ENCODE peak calls at places on chromosomes 16 and 17, in six cellular contexts. H, I, N, L, G and M are unnamed samples.

GRCh38 chr16:77273815-77274214 is 74.6 kb downstream of the SYCE1L start:
- DNase-seq in H (no peak), I (no peak), N (no peak), L (no peak), G (no peak), M (no peak)

GRCh38 chr17:77923776-77924513 is 34.6 kb upstream of the TNRC6C start:
- DNase-seq in H (no peak), I (no peak), N (no peak), L (no peak), G (no peak), M (no peak)

GRCh38 chr17:67374329-67375053 is 2.6 kb upstream of the PITPNC1 start:
- DNase-seq in H (peak; percentile 83), I (peak; percentile 81), N (peak; percentile 91), L (peak; percentile 92), G (peak; percentile 96), M (peak; percentile 50)

GRCh38 chr16:11004957-11005610 is 60.7 kb downstream of the CLEC16A start:
- DNase-seq in H (peak; percentile 81), I (no peak), N (no peak), L (no peak), G (no peak), M (no peak)

GRCh38 chr17:59154335-59154720 is 658 bp downstream of the SKA2 start:
- DNase-seq in H (peak; percentile 39), I (peak; percentile 27), N (peak; percentile 62), L (peak; percentile 37), G (peak; percentile 61), M (no peak)

GRCh38 chr16:86735727-86736126 is 157.4 kb downstream of the FOXL1 start:
- DNase-seq in H (no peak), I (no peak), N (no peak), L (no peak), G (no peak), M (no peak)

GRCh38 chr17:48322060-48322459 is 108.0 kb downstream of the SKAP1 start:
- DNase-seq in H (peak; percentile 29), I (no peak), N (peak; percentile 30), L (no peak), G (no peak), M (no peak)

GRCh38 chr17:82480345-82480744 is 21.8 kb downstream of the NARF start:
- DNase-seq in H (no peak), I (no peak), N (no peak), L (no peak), G (no peak), M (no peak)

GRCh38 chr16:65102326-65102725 is 19.5 kb downstream of the CDH11 start:
- DNase-seq in H (no peak), I (no peak), N (no peak), L (no peak), G (no peak), M (no peak)

GRCh38 chr17:59420901-59421300 is 89.4 kb downstream of the YPEL2 start:
- DNase-seq in H (no peak), I (no peak), N (no peak), L (no peak), G (no peak), M (no peak)

GRCh38 chr16:23452221-23452571 is 793 bp downstream of the COG7 start:
- DNase-seq in H (no peak), I (no peak), N (no peak), L (no peak), G (no peak), M (no peak)

GRCh38 chr17:47009759-47010594 is 30.9 kb upstream of the RPRML start:
- DNase-seq in H (no peak), I (no peak), N (no peak), L (no peak), G (no peak), M (no peak)
- TF ChIP-seq POLR2A in H (no peak), I (no peak), N (no peak), L (no peak), G (no peak), M (no peak)

GRCh38 chr16:71626018-71626857 is at the start of gene MARVELD3:
- DNase-seq in H (no peak), I (peak; percentile 58), N (no peak), L (peak; percentile 93), G (peak; percentile 91), M (peak; percentile 41)
- TF ChIP-seq POLR2A in H (no peak), I (no peak), N (no peak), L (no peak), G (peak; percentile 92), M (no peak)

GRCh38 chr16:49856741-49857330 is 924 bp upstream of the ZNF423 start:
- DNase-seq in H (peak; percentile 55), I (no peak), N (peak; percentile 78), L (peak; percentile 74), G (peak; percentile 79), M (no peak)

GRCh38 chr16:49857423-49858181 is 1.7 kb upstream of the ZNF423 start:
- DNase-seq in H (peak; percentile 11), I (no peak), N (peak; percentile 75), L (peak; percentile 56), G (peak; percentile 76), M (peak; percentile 79)

GRCh38 chr16:49855822-49856740 is at the start of gene ZNF423:
- DNase-seq in H (no peak), I (no peak), N (no peak), L (no peak), G (no peak), M (no peak)

GRCh38 chr16:49854227-49855203 is 1.4 kb downstream of the ZNF423 start:
- DNase-seq in H (no peak), I (no peak), N (no peak), L (no peak), G (no peak), M (no peak)

GRCh38 chr16:49855280-49855821 is 561 bp downstream of the ZNF423 start:
- DNase-seq in H (peak; percentile 31), I (peak; percentile 78), N (peak; percentile 69), L (peak; percentile 88), G (peak; percentile 89), M (no peak)
- TF ChIP-seq POLR2A in H (no peak), I (peak; percentile 36), N (no peak), L (no peak), G (peak; percentile 72), M (no peak)

GRCh38 chr16:89621136-89621697 is 7.8 kb downstream of the DPEP1 start:
- DNase-seq in H (no peak), I (no peak), N (no peak), L (no peak), G (no peak), M (no peak)
- TF ChIP-seq POLR2A in H (no peak), I (no peak), N (no peak), L (no peak), G (no peak), M (no peak)

GRCh38 chr16:535446-536405 is 8.2 kb downstream of the CAPN15 start:
- DNase-seq in H (peak; percentile 52), I (peak; percentile 51), N (peak; percentile 58), L (peak; percentile 81), G (peak; percentile 90), M (no peak)
- TF ChIP-seq POLR2A in H (no peak), I (no peak), N (no peak), L (no peak), G (peak; percentile 74), M (no peak)

DNA sequence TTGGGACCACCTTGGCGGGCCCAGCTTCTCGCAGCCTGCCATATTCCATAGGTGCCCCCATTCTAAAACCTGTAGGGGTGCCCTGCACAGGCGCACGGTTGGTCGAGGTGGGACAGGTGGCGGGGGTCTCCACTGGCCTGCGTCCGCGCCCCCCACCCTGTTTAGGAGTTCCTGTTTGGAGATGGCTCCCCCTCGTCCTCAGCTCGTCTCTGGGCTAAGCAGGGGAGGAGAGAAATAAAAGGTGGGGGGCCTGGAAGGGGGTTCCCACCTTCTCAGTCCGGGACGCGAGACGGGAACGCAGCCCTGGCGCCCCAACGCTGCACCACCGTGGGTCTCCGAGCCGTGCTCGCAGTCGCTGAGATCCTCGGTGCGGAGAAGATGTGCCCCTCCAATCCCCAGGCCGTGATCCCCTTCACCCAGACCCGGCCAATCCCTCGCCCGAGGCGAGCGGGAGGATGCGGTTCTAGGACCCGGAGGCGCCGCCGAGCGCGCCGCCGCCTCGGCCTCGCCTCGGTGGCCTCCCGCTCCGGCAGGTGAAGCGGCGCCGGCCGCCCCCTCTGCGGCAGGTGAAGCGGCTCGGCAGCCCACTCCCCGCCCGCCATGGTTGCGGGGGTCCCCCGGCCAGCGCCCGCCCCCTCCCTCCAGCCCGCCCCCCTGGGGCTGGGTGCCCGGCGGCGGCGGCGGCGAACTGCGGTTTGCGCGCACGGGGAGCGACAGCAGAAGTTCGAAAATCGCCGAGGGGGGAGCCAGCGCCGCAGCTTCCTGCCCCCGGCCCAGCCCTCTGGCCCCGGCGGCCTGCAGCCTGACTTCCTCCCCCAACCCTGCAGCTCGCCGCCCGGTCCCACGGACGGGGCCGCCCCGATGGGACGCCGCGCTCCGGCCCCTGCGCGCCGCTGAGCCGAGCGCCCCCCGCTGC is at the start of gene FMNL1:
- DNase-seq in H (no peak), I (no peak), N (no peak), L (peak; percentile 68), G (peak; percentile 91), M (no peak)
- TF ChIP-seq POLR2A in H (no peak), I (no peak), N (no peak), L (no peak), G (no peak), M (no peak)

DNA sequence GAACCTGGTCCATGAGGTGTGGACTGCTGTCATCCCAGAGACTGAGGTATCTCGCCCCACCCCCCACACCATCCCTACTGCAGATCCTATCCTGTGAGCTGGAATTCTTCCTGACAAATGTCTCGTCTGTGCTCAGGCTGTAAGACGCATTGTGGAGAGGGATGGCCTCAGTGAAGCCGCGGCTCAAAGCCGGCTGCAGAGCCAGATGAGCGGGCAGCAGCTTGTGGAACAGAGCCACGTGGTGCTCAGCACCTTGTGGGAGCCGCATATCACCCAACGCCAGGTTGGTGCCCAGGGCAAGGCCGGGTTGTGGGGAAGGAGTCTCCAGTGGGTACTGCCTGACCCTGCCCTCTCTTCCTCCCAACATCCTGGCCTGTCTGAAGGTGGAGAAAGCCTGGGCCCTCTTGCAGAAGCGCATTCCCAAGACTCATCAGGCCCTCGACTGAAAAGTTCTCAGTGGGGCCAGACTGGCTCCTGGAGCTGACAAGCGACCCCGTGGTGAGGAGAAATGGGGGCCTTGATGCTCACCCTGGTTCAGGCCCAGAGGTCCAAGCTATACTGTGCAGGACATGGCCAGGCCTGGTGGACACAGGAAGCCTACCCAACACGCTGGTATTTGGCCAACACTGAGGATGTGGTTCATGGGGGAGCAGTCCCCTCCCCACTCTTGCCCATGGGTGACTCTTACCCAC is 1.2 kb upstream of the MLX start:
- DNase-seq in H (no peak), I (no peak), N (no peak), L (no peak), G (no peak), M (no peak)
- TF ChIP-seq POLR2A in H (no peak), I (no peak), N (no peak), L (no peak), G (no peak), M (no peak)

GRCh38 chr17:40551091-40551873 is 14.0 kb downstream of the CCR7 start:
- DNase-seq in H (peak; percentile 100), I (peak; percentile 86), N (peak; percentile 99), L (peak; percentile 41), G (peak; percentile 74), M (no peak)

GRCh38 chr17:40551874-40552768 is 13.2 kb downstream of the CCR7 start:
- DNase-seq in H (peak; percentile 99), I (peak; percentile 51), N (peak; percentile 99), L (peak; percentile 29), G (peak; percentile 51), M (no peak)

GRCh38 chr17:40553694-40554534 is 11.4 kb downstream of the CCR7 start:
- DNase-seq in H (peak; percentile 43), I (peak; percentile 84), N (no peak), L (peak; percentile 25), G (peak; percentile 68), M (no peak)

GRCh38 chr17:40554646-40555295 is 10.5 kb downstream of the CCR7 start:
- DNase-seq in H (no peak), I (peak; percentile 15), N (no peak), L (peak; percentile 21), G (peak; percentile 47), M (no peak)

GRCh38 chr17:40552806-40553693 is 12.2 kb downstream of the CCR7 start:
- DNase-seq in H (no peak), I (peak; percentile 13), N (no peak), L (peak; percentile 20), G (peak; percentile 58), M (no peak)
- TF ChIP-seq POLR2A in H (no peak), I (no peak), N (no peak), L (no peak), G (no peak), M (peak; percentile 66)